ENCODE peak calls at places on chromosomes 13 and 19, in five cellular contexts. F, S, B, T and X are unnamed samples.

GRCh38 chr19:46818812-46819211 is 30.4 kb upstream of the SLC1A5 start:
- DNase-seq in S (peak; percentile 63), T (no peak), F (peak; percentile 69), B (no peak), X (peak; percentile 54)

GRCh38 chr13:20901668-20902437 is 693 bp downstream of the XPO4 start:
- DNase-seq in B (peak; percentile 15), S (peak; percentile 54), F (peak; percentile 42), T (no peak), X (no peak)

GRCh38 chr13:56528040-56528760 is 612.5 kb upstream of the PRR20A start:
- DNase-seq in B (no peak), T (no peak), F (no peak), S (no peak), X (no peak)

GRCh38 chr19:40465025-40465780 is at the start of gene BLVRB:
- DNase-seq in F (peak; percentile 81), B (no peak), S (peak; percentile 52), T (no peak), X (no peak)

GRCh38 chr19:52722062-52723005 is 12.5 kb downstream of the ZNF611 start:
- DNase-seq in B (no peak), T (no peak), S (no peak), F (peak; percentile 19), X (no peak)

GRCh38 chr19:50333737-50334617 is 4.8 kb upstream of the KCNC3 start:
- DNase-seq in F (peak; percentile 90), S (no peak), B (peak; percentile 99), T (no peak), X (peak; percentile 94)

GRCh38 chr19:45016388-45017314 is 15.4 kb downstream of the RELB start:
- DNase-seq in T (peak; percentile 94), B (peak; percentile 71), S (peak; percentile 78), F (peak; percentile 78), X (peak; percentile 94)

GRCh38 chr19:39097299-39097698 is 13.1 kb downstream of the ACP7 start:
- DNase-seq in B (no peak), S (no peak), F (no peak), T (no peak), X (no peak)

GRCh38 chr13:50280538-50280937 is 265.3 kb downstream of the KCNRG start:
- DNase-seq in F (no peak), T (no peak), S (no peak), B (no peak), X (no peak)

GRCh38 chr13:114106991-114107685 is 25.3 kb downstream of the RASA3 start:
- DNase-seq in S (no peak), T (no peak), B (no peak), F (no peak), X (no peak)

GRCh38 chr13:20654156-20654555 is 49.3 kb upstream of the IL17D start:
- DNase-seq in B (no peak), S (no peak), F (no peak), T (no peak), X (no peak)

GRCh38 chr13:87827479-87827878 is 156.3 kb downstream of the SLITRK5 start:
- DNase-seq in T (no peak), B (no peak), F (peak; percentile 1), S (no peak), X (no peak)

GRCh38 chr13:100234524-100235136 is 145.7 kb downstream of the PCCA start:
- DNase-seq in B (no peak), T (no peak), F (peak; percentile 72), S (peak; percentile 77), X (no peak)

GRCh38 chr13:51231456-51231855 is 9.3 kb downstream of the FAM124A start:
- DNase-seq in S (no peak), F (no peak), T (no peak), B (no peak), X (no peak)

GRCh38 chr19:7500811-7501450 is 12.1 kb upstream of the PEX11G start:
- DNase-seq in S (peak; percentile 35), B (peak; percentile 82), T (no peak), F (peak; percentile 89), X (peak; percentile 92)

GRCh38 chr19:33438016-33438671 is 64.6 kb downstream of the CEBPG start:
- DNase-seq in T (no peak), S (no peak), F (no peak), B (no peak), X (no peak)

GRCh38 chr19:7874080-7874856 is at the start of gene PRR36:
- DNase-seq in T (no peak), B (peak; percentile 34), S (peak; percentile 58), F (peak; percentile 56), X (no peak)

GRCh38 chr13:84684804-84685203 is 802.5 kb upstream of the SLITRK1 start:
- DNase-seq in F (no peak), B (no peak), S (no peak), T (no peak), X (no peak)

GRCh38 chr13:39765801-39766463 is 110.5 kb downstream of the COG6 start:
- DNase-seq in B (no peak), F (peak; percentile 5), T (no peak), S (no peak), X (no peak)

GRCh38 chr13:23668557-23668956 is 98.3 kb downstream of the TNFRSF19 start:
- DNase-seq in T (no peak), F (no peak), B (no peak), S (no peak), X (no peak)

GRCh38 chr13:99205621-99206220 is 5.1 kb downstream of the UBAC2 start:
- DNase-seq in T (no peak), S (no peak), F (no peak), B (no peak), X (no peak)

GRCh38 chr19:7372810-7373209 is 24.1 kb downstream of the ARHGEF18 start:
- DNase-seq in S (no peak), B (no peak), T (no peak), F (no peak), X (no peak)

GRCh38 chr13:23963184-23963931 is 66.1 kb upstream of the C1QTNF9B start:
- DNase-seq in S (no peak), F (no peak), T (no peak), B (no peak), X (no peak)

DNA sequence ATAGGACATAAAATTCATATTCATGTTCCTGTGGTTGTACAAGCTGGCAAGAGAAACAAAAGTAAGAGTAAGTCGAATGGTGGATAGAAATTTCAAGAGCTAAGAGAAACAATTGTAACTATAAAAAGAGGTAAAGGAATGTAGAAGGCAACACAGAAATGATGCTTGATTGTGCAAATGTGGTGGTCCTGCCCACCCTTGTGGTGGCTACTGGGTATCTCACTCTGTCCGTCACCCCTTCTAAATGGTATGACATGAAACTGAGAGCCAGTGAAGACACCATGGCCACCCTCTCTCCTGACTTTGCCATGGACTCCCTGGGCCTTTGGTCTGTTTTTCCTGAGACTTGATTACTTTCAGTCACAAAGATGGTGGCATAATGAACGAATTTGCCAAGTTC is 925.9 kb upstream of the SLITRK6 start:
- DNase-seq in T (no peak), B (no peak), F (no peak), S (no peak), X (peak; percentile 9)
- TF ChIP-seq HDAC2 in T (no peak), B (no peak), F (no peak), S (no peak), X (no peak)

GRCh38 chr19:13882419-13882795 is 5.5 kb downstream of the NANOS3 start:
- DNase-seq in B (no peak), T (no peak), F (no peak), S (no peak), X (no peak)
- TF ChIP-seq HDAC2 in B (no peak), T (no peak), F (no peak), S (no peak), X (no peak)

GRCh38 chr13:108962652-108963051 is 333.2 kb downstream of the MYO16 start:
- DNase-seq in S (no peak), B (no peak), F (peak; percentile 22), T (no peak), X (no peak)
- TF ChIP-seq HDAC2 in S (no peak), B (no peak), F (no peak), T (no peak), X (no peak)

GRCh38 chr13:103948477-103948876 is 882.3 kb upstream of the SLC10A2 start:
- DNase-seq in S (no peak), F (no peak), T (no peak), B (no peak), X (no peak)

GRCh38 chr13:103952183-103952582 is 886.0 kb upstream of the SLC10A2 start:
- DNase-seq in S (no peak), B (no peak), F (no peak), T (no peak), X (no peak)

DNA sequence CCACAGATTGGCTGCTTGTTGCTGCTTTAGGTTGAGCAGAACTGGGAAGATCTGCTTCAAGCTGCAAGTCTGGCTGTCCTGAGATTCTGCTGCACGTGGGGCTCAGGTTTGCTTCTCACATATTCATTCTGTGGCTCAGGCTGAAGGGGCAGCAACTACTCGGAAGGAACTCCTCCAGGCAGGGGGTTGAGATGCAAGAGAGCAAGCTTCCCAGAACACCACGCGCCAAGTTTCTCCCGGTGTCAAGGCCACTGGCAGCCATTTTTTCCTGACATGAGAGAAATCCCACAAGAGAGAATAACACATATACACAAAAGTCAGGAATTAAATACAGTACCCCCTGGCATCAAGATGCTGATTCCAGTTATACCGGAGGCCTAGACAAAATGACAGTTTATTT is 887.6 kb upstream of the SLC10A2 start:
- DNase-seq in B (no peak), T (no peak), S (no peak), F (no peak), X (no peak)
- TF ChIP-seq HDAC2 in B (no peak), T (no peak), S (no peak), F (no peak), X (no peak)